ENCODE peak calls at places on chromosome 5, in nine cellular contexts. One of them, this sample, is unnamed.

GRCh38 chr5:64979518-64979917 is 210.8 kb downstream of the CWC27 start:
- DNase-seq in lung: no peak
- DNase-seq in fibroblast of lung: no peak
- DNase-seq in NB4: no peak
- DNase-seq in right atrium auricular region: no peak
- DNase-seq in body of pancreas: no peak
- DNase-seq in tibial artery: no peak
- DNase-seq in Caco-2: no peak
- DNase-seq in Calu3: no peak
- DNase-seq in this sample: peak; percentile 19

GRCh38 chr5:54969242-54969641 is 16.2 kb downstream of the ESM1 start:
- DNase-seq in right atrium auricular region: no peak
- DNase-seq in Calu3: no peak
- DNase-seq in body of pancreas: no peak
- DNase-seq in Caco-2: no peak
- DNase-seq in fibroblast of lung: no peak
- DNase-seq in NB4: no peak
- DNase-seq in lung: no peak
- DNase-seq in tibial artery: no peak
- DNase-seq in this sample: no peak

GRCh38 chr5:149838881-149839739 is 105.5 kb downstream of the PDE6A start:
- DNase-seq in tibial artery: no peak
- DNase-seq in right atrium auricular region: no peak
- DNase-seq in Calu3: peak; percentile 50
- DNase-seq in body of pancreas: no peak
- DNase-seq in Caco-2: no peak
- DNase-seq in NB4: no peak
- DNase-seq in lung: no peak
- DNase-seq in fibroblast of lung: peak; percentile 75
- DNase-seq in this sample: peak; percentile 22

GRCh38 chr5:167653645-167654106 is 637.8 kb upstream of the WWC1 start:
- DNase-seq in body of pancreas: no peak
- DNase-seq in NB4: no peak
- DNase-seq in right atrium auricular region: no peak
- DNase-seq in fibroblast of lung: peak; percentile 51
- DNase-seq in Caco-2: peak; percentile 8
- DNase-seq in Calu3: peak; percentile 39
- DNase-seq in tibial artery: no peak
- DNase-seq in lung: no peak
- DNase-seq in this sample: peak; percentile 45

GRCh38 chr5:73355083-73355482 is 93.5 kb downstream of the FOXD1 start:
- DNase-seq in NB4: no peak
- DNase-seq in body of pancreas: no peak
- DNase-seq in right atrium auricular region: no peak
- DNase-seq in lung: no peak
- DNase-seq in fibroblast of lung: peak; percentile 48
- DNase-seq in tibial artery: no peak
- DNase-seq in Calu3: no peak
- DNase-seq in Caco-2: no peak
- DNase-seq in this sample: no peak

GRCh38 chr5:99187611-99188010 is 258.8 kb upstream of the CHD1 start:
- DNase-seq in NB4: no peak
- DNase-seq in Caco-2: no peak
- DNase-seq in lung: no peak
- DNase-seq in Calu3: peak; percentile 3
- DNase-seq in right atrium auricular region: no peak
- DNase-seq in fibroblast of lung: peak; percentile 3
- DNase-seq in body of pancreas: no peak
- DNase-seq in tibial artery: no peak
- DNase-seq in this sample: no peak

GRCh38 chr5:174998131-174998730 is 273.8 kb downstream of the MSX2 start:
- DNase-seq in right atrium auricular region: no peak
- DNase-seq in body of pancreas: no peak
- DNase-seq in lung: no peak
- DNase-seq in NB4: no peak
- DNase-seq in Caco-2: no peak
- DNase-seq in tibial artery: no peak
- DNase-seq in Calu3: no peak
- DNase-seq in fibroblast of lung: no peak
- DNase-seq in this sample: no peak

GRCh38 chr5:149961186-149961685 is 678 bp downstream of the SLC26A2 start:
- DNase-seq in body of pancreas: no peak
- DNase-seq in right atrium auricular region: no peak
- DNase-seq in NB4: peak; percentile 12
- DNase-seq in lung: no peak
- DNase-seq in tibial artery: no peak
- DNase-seq in Caco-2: no peak
- DNase-seq in fibroblast of lung: no peak
- DNase-seq in Calu3: no peak
- DNase-seq in this sample: peak; percentile 9

GRCh38 chr5:132203464-132203818 is 24.2 kb downstream of the P4HA2 start:
- DNase-seq in Caco-2: no peak
- DNase-seq in Calu3: no peak
- DNase-seq in NB4: no peak
- DNase-seq in lung: no peak
- DNase-seq in fibroblast of lung: peak; percentile 72
- DNase-seq in right atrium auricular region: no peak
- DNase-seq in body of pancreas: no peak
- DNase-seq in tibial artery: no peak
- DNase-seq in this sample: no peak

GRCh38 chr5:176744584-176744965 is 65.8 kb upstream of the UNC5A start:
- DNase-seq in tibial artery: no peak
- DNase-seq in Caco-2: no peak
- DNase-seq in lung: no peak
- DNase-seq in body of pancreas: no peak
- DNase-seq in right atrium auricular region: peak; percentile 48
- DNase-seq in NB4: no peak
- DNase-seq in Calu3: no peak
- DNase-seq in fibroblast of lung: no peak
- DNase-seq in this sample: no peak
- TF ChIP-seq CTCF in tibial artery: no peak
- TF ChIP-seq CTCF in Caco-2: peak; percentile 24
- TF ChIP-seq CTCF in lung: no peak
- TF ChIP-seq CTCF in body of pancreas: no peak
- TF ChIP-seq CTCF in right atrium auricular region: no peak
- TF ChIP-seq CTCF in NB4: peak; percentile 41
- TF ChIP-seq CTCF in Calu3: peak; percentile 20
- TF ChIP-seq CTCF in fibroblast of lung: no peak
- TF ChIP-seq CTCF in this sample: peak; percentile 19

GRCh38 chr5:139637438-139638089 is 10.6 kb upstream of the CXXC5 start:
- DNase-seq in tibial artery: peak; percentile 93
- DNase-seq in right atrium auricular region: peak; percentile 88
- DNase-seq in body of pancreas: peak; percentile 93
- DNase-seq in Calu3: peak; percentile 92
- DNase-seq in NB4: peak; percentile 82
- DNase-seq in lung: peak; percentile 85
- DNase-seq in Caco-2: no peak
- DNase-seq in fibroblast of lung: peak; percentile 84
- DNase-seq in this sample: peak; percentile 82
- TF ChIP-seq CTCF in tibial artery: peak; percentile 27
- TF ChIP-seq CTCF in right atrium auricular region: no peak
- TF ChIP-seq CTCF in body of pancreas: peak; percentile 62
- TF ChIP-seq CTCF in Calu3: peak; percentile 30
- TF ChIP-seq CTCF in NB4: no peak
- TF ChIP-seq CTCF in lung: no peak
- TF ChIP-seq CTCF in Caco-2: no peak
- TF ChIP-seq CTCF in fibroblast of lung: peak; percentile 11
- TF ChIP-seq CTCF in this sample: peak; percentile 13

GRCh38 chr5:6594066-6594465 is 38.8 kb downstream of the NSUN2 start:
- DNase-seq in NB4: no peak
- DNase-seq in lung: no peak
- DNase-seq in Calu3: no peak
- DNase-seq in fibroblast of lung: no peak
- DNase-seq in right atrium auricular region: no peak
- DNase-seq in Caco-2: no peak
- DNase-seq in tibial artery: no peak
- DNase-seq in body of pancreas: no peak
- DNase-seq in this sample: no peak
- TF ChIP-seq CTCF in NB4: no peak
- TF ChIP-seq CTCF in lung: no peak
- TF ChIP-seq CTCF in Calu3: no peak
- TF ChIP-seq CTCF in fibroblast of lung: no peak
- TF ChIP-seq CTCF in right atrium auricular region: no peak
- TF ChIP-seq CTCF in Caco-2: no peak
- TF ChIP-seq CTCF in tibial artery: no peak
- TF ChIP-seq CTCF in body of pancreas: no peak
- TF ChIP-seq CTCF in this sample: no peak

GRCh38 chr5:141186897-141187512 is at the start of gene PCDHB9:
- DNase-seq in body of pancreas: peak; percentile 36
- DNase-seq in NB4: peak; percentile 75
- DNase-seq in Caco-2: no peak
- DNase-seq in right atrium auricular region: no peak
- DNase-seq in Calu3: peak; percentile 66
- DNase-seq in lung: no peak
- DNase-seq in tibial artery: no peak
- DNase-seq in fibroblast of lung: peak; percentile 3
- DNase-seq in this sample: no peak

GRCh38 chr5:141180313-141180712 is 1.9 kb upstream of the PCDHB16 start:
- DNase-seq in right atrium auricular region: no peak
- DNase-seq in fibroblast of lung: no peak
- DNase-seq in Calu3: no peak
- DNase-seq in NB4: no peak
- DNase-seq in body of pancreas: no peak
- DNase-seq in tibial artery: no peak
- DNase-seq in Caco-2: no peak
- DNase-seq in lung: no peak
- DNase-seq in this sample: no peak

DNA sequence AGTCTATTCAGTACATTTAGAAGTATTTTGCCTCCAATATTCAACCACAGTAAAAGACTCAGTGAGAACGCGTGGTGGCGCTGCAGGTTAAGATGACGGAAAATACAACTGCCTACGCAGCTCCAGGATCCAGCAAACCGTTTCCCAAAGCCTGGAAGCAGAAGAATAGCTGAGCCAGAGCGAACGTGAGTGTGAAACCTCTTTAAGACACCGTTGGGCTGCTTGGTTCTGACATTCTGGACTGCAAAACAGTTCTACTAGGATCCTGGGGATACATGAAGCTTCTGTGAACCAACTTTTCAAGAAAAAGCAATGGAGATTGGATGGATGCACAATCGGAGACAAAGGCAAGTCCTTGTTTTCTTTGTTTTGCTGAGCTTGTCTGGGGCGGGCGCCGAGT is at the start of gene PCDHB16:
- DNase-seq in tibial artery: no peak
- DNase-seq in lung: no peak
- DNase-seq in right atrium auricular region: peak; percentile 63
- DNase-seq in Calu3: no peak
- DNase-seq in NB4: no peak
- DNase-seq in fibroblast of lung: peak; percentile 16
- DNase-seq in body of pancreas: peak; percentile 60
- DNase-seq in Caco-2: no peak
- DNase-seq in this sample: peak; percentile 24
- TF ChIP-seq CTCF in tibial artery: peak; percentile 27
- TF ChIP-seq CTCF in lung: no peak
- TF ChIP-seq CTCF in right atrium auricular region: peak; percentile 12
- TF ChIP-seq CTCF in Calu3: no peak
- TF ChIP-seq CTCF in NB4: no peak
- TF ChIP-seq CTCF in fibroblast of lung: peak; percentile 12
- TF ChIP-seq CTCF in body of pancreas: peak; percentile 41
- TF ChIP-seq CTCF in Caco-2: no peak
- TF ChIP-seq CTCF in this sample: peak; percentile 20

GRCh38 chr5:86666981-86667380 is 49.2 kb downstream of the COX7C start:
- DNase-seq in Caco-2: no peak
- DNase-seq in NB4: no peak
- DNase-seq in fibroblast of lung: no peak
- DNase-seq in lung: no peak
- DNase-seq in Calu3: no peak
- DNase-seq in right atrium auricular region: no peak
- DNase-seq in body of pancreas: no peak
- DNase-seq in tibial artery: no peak
- DNase-seq in this sample: no peak
- TF ChIP-seq CTCF in Caco-2: no peak
- TF ChIP-seq CTCF in NB4: no peak
- TF ChIP-seq CTCF in fibroblast of lung: no peak
- TF ChIP-seq CTCF in lung: no peak
- TF ChIP-seq CTCF in Calu3: no peak
- TF ChIP-seq CTCF in right atrium auricular region: no peak
- TF ChIP-seq CTCF in body of pancreas: no peak
- TF ChIP-seq CTCF in tibial artery: no peak
- TF ChIP-seq CTCF in this sample: no peak

GRCh38 chr5:113825143-113825542 is 311.6 kb downstream of the YTHDC2 start:
- DNase-seq in lung: no peak
- DNase-seq in body of pancreas: no peak
- DNase-seq in tibial artery: no peak
- DNase-seq in NB4: no peak
- DNase-seq in Caco-2: no peak
- DNase-seq in right atrium auricular region: no peak
- DNase-seq in Calu3: no peak
- DNase-seq in fibroblast of lung: peak; percentile 1
- DNase-seq in this sample: no peak

GRCh38 chr5:113824307-113824706 is 310.8 kb downstream of the YTHDC2 start:
- DNase-seq in tibial artery: no peak
- DNase-seq in lung: no peak
- DNase-seq in Calu3: no peak
- DNase-seq in NB4: no peak
- DNase-seq in right atrium auricular region: no peak
- DNase-seq in fibroblast of lung: no peak
- DNase-seq in body of pancreas: no peak
- DNase-seq in Caco-2: no peak
- DNase-seq in this sample: no peak
- TF ChIP-seq CTCF in tibial artery: no peak
- TF ChIP-seq CTCF in lung: no peak
- TF ChIP-seq CTCF in Calu3: no peak
- TF ChIP-seq CTCF in NB4: no peak
- TF ChIP-seq CTCF in right atrium auricular region: no peak
- TF ChIP-seq CTCF in fibroblast of lung: no peak
- TF ChIP-seq CTCF in body of pancreas: no peak
- TF ChIP-seq CTCF in Caco-2: peak; percentile 3
- TF ChIP-seq CTCF in this sample: no peak

GRCh38 chr5:39986614-39987013 is 561.8 kb upstream of the DAB2 start:
- DNase-seq in right atrium auricular region: no peak
- DNase-seq in tibial artery: no peak
- DNase-seq in Caco-2: no peak
- DNase-seq in lung: no peak
- DNase-seq in fibroblast of lung: no peak
- DNase-seq in NB4: no peak
- DNase-seq in body of pancreas: no peak
- DNase-seq in Calu3: no peak
- DNase-seq in this sample: peak; percentile 8
- TF ChIP-seq CTCF in right atrium auricular region: no peak
- TF ChIP-seq CTCF in tibial artery: no peak
- TF ChIP-seq CTCF in Caco-2: no peak
- TF ChIP-seq CTCF in lung: no peak
- TF ChIP-seq CTCF in fibroblast of lung: no peak
- TF ChIP-seq CTCF in NB4: no peak
- TF ChIP-seq CTCF in body of pancreas: no peak
- TF ChIP-seq CTCF in Calu3: no peak
- TF ChIP-seq CTCF in this sample: peak; percentile 33

This sample was measured in fibroblast of the aortic adventitia.